ENCODE peak calls at places on chromosomes 7 and 10, in eight cellular contexts. W, D, L, A, O, B, M and Z are unnamed samples.
A peak's percentile ranks its signal among the peaks of the same experiment; 100 is the strongest.

GRCh38 chr7:101995121-101995520 is 177.7 kb downstream of the CUX1 start:
- DNase-seq in W (no peak), D (no peak), L (no peak), A (no peak), O (no peak), B (no peak), M (no peak), Z (no peak)

GRCh38 chr10:102480396-102480795 is 22.1 kb downstream of the ACTR1A start:
- DNase-seq in W (no peak), D (no peak), L (no peak), A (no peak), O (no peak), B (no peak), M (no peak), Z (no peak)

GRCh38 chr10:96292971-96293909 is 11.0 kb upstream of the DNTT start:
- DNase-seq in W (peak; percentile 78), D (no peak), L (no peak), A (peak; percentile 37), O (peak; percentile 57), B (no peak), M (peak; percentile 62), Z (no peak)

GRCh38 chr7:8015095-8015745 is 46.6 kb downstream of the GLCCI1 start:
- DNase-seq in W (no peak), D (no peak), L (no peak), A (no peak), O (no peak), B (no peak), M (no peak), Z (no peak)

GRCh38 chr10:3197354-3198003 is 24.9 kb upstream of the PITRM1 start:
- DNase-seq in W (peak; percentile 86), D (peak; percentile 42), L (peak; percentile 40), A (peak; percentile 77), O (peak; percentile 76), B (peak; percentile 85), M (peak; percentile 87), Z (peak; percentile 34)

GRCh38 chr10:127921075-127921750 is 14.3 kb downstream of the PTPRE start:
- DNase-seq in W (no peak), D (no peak), L (no peak), A (no peak), O (no peak), B (no peak), M (no peak), Z (no peak)

GRCh38 chr10:14244801-14245211 is 85.9 kb downstream of the FRMD4A start:
- DNase-seq in W (no peak), D (no peak), L (no peak), A (peak; percentile 38), O (peak; percentile 54), B (no peak), M (no peak), Z (no peak)

GRCh38 chr10:43061331-43061730 is 15.5 kb upstream of the RET start:
- DNase-seq in W (no peak), D (no peak), L (no peak), A (no peak), O (no peak), B (no peak), M (no peak), Z (no peak)

GRCh38 chr7:98754041-98754479 is 115.8 kb downstream of the TMEM130 start:
- DNase-seq in W (peak; percentile 91), D (peak; percentile 58), L (no peak), A (peak; percentile 60), O (no peak), B (no peak), M (no peak), Z (no peak)

GRCh38 chr10:86048973-86049372 is 317.6 kb downstream of the GRID1 start:
- DNase-seq in W (no peak), D (no peak), L (no peak), A (no peak), O (no peak), B (no peak), M (no peak), Z (no peak)

GRCh38 chr7:158296798-158297104 is 290.9 kb downstream of the PTPRN2 start:
- DNase-seq in W (no peak), D (no peak), L (no peak), A (no peak), O (no peak), B (no peak), M (no peak), Z (no peak)

GRCh38 chr10:43061764-43062163 is 15.1 kb upstream of the RET start:
- DNase-seq in W (no peak), D (no peak), L (no peak), A (no peak), O (no peak), B (no peak), M (no peak), Z (no peak)

GRCh38 chr10:97207756-97208346 is 22.1 kb upstream of the SLIT1 start:
- DNase-seq in W (no peak), D (peak; percentile 26), L (no peak), A (no peak), O (no peak), B (no peak), M (no peak), Z (no peak)

GRCh38 chr10:27242951-27243551 is 2.5 kb upstream of the ACBD5 start:
- DNase-seq in W (peak; percentile 59), D (peak; percentile 34), L (peak; percentile 29), A (peak; percentile 80), O (peak; percentile 58), B (peak; percentile 71), M (peak; percentile 24), Z (no peak)

GRCh38 chr7:137080516-137081203 is 212.2 kb downstream of the CHRM2 start:
- DNase-seq in W (no peak), D (no peak), L (no peak), A (peak; percentile 24), O (no peak), B (no peak), M (no peak), Z (no peak)

GRCh38 chr10:22665329-22665728 is 49.0 kb downstream of the PIP4K2A start:
- DNase-seq in W (no peak), D (no peak), L (no peak), A (no peak), O (no peak), B (no peak), M (no peak), Z (no peak)

GRCh38 chr7:70694909-70695803 is 436.8 kb upstream of the GALNT17 start:
- DNase-seq in W (peak; percentile 48), D (no peak), L (no peak), A (peak; percentile 27), O (no peak), B (no peak), M (no peak), Z (no peak)

GRCh38 chr7:151735854-151736402 is 141.0 kb downstream of the PRKAG2 start:
- DNase-seq in W (peak; percentile 48), D (peak; percentile 90), L (no peak), A (no peak), O (no peak), B (no peak), M (peak; percentile 67), Z (no peak)

GRCh38 chr7:45646996-45647411 is 72.8 kb downstream of the ADCY1 start:
- DNase-seq in W (peak; percentile 10), D (no peak), L (no peak), A (peak; percentile 65), O (peak; percentile 1), B (peak; percentile 1), M (no peak), Z (no peak)

GRCh38 chr10:79131730-79132644 is 63.2 kb downstream of the ZMIZ1 start:
- DNase-seq in W (no peak), D (no peak), L (no peak), A (no peak), O (no peak), B (no peak), M (no peak), Z (no peak)

GRCh38 chr7:152136623-152137022 is 111.1 kb downstream of the GALNT11 start:
- DNase-seq in W (no peak), D (no peak), L (no peak), A (no peak), O (peak; percentile 50), B (no peak), M (no peak), Z (no peak)

GRCh38 chr7:129208667-129209066 is 16.2 kb upstream of the AHCYL2 start:
- DNase-seq in W (no peak), D (no peak), L (no peak), A (no peak), O (no peak), B (no peak), M (no peak), Z (no peak)

GRCh38 chr10:110081914-110082313 is 74.1 kb downstream of the ADD3 start:
- DNase-seq in W (peak; percentile 31), D (peak; percentile 0), L (no peak), A (peak; percentile 86), O (peak; percentile 60), B (no peak), M (no peak), Z (no peak)

GRCh38 chr10:73647211-73647874 is 6.1 kb upstream of the MYOZ1 start:
- DNase-seq in W (peak; percentile 98), D (peak; percentile 60), L (no peak), A (no peak), O (peak; percentile 26), B (peak; percentile 15), M (peak; percentile 37), Z (peak; percentile 23)

GRCh38 chr7:3880221-3880935 is 579.3 kb downstream of the SDK1 start:
- DNase-seq in W (peak; percentile 3), D (peak; percentile 89), L (no peak), A (no peak), O (no peak), B (no peak), M (no peak), Z (no peak)

GRCh38 chr10:42475168-42476098 is 162.9 kb downstream of the ZNF33B start:
- DNase-seq in W (peak; percentile 2), D (no peak), L (no peak), A (peak; percentile 60), O (peak; percentile 6), B (no peak), M (peak; percentile 50), Z (peak; percentile 1)

GRCh38 chr10:110737886-110738634 is 93.9 kb downstream of the RBM20 start:
- DNase-seq in W (no peak), D (no peak), L (no peak), A (no peak), O (peak; percentile 19), B (no peak), M (no peak), Z (no peak)

GRCh38 chr10:111983970-111984525 is 199.5 kb downstream of the GPAM start:
- DNase-seq in W (no peak), D (no peak), L (no peak), A (no peak), O (no peak), B (no peak), M (no peak), Z (no peak)